ENCODE peak calls at places on chromosome 16, in seven cellular contexts. Q is Peyer's patch, L is left ventricle myocardium inferior, I is Karpas-422, M is cardiac muscle cell, U is WERI-Rb-1, Y is breast epithelium. S is an unnamed sample.

GRCh38 chr16:86772231-86772510 is 193.8 kb downstream of the FOXL1 start:
- DNase-seq in Q (no peak), L (no peak), I (no peak), M (no peak), U (no peak), Y (no peak), S (no peak)

GRCh38 chr16:12964466-12964865 is 63.1 kb downstream of the SHISA9 start:
- DNase-seq in Q (no peak), L (no peak), I (no peak), M (no peak), U (no peak), Y (no peak), S (no peak)

GRCh38 chr16:56742030-56742984 is 12.4 kb downstream of the NUP93 start:
- DNase-seq in Q (no peak), L (no peak), I (no peak), M (no peak), U (no peak), Y (no peak), S (no peak)

GRCh38 chr16:17416461-17417221 is 54.1 kb downstream of the XYLT1 start:
- DNase-seq in Q (peak), L (peak), I (peak), M (peak), U (no peak), Y (no peak), S (peak)

GRCh38 chr16:84497836-84498610 is 6.4 kb downstream of the MEAK7 start:
- DNase-seq in Q (peak), L (no peak), I (no peak), M (no peak), U (no peak), Y (no peak), S (no peak)

GRCh38 chr16:27724491-27724878 is 174.5 kb downstream of the KATNIP start:
- DNase-seq in Q (no peak), L (peak), I (no peak), M (no peak), U (no peak), Y (no peak), S (no peak)

GRCh38 chr16:76897816-76898215 is 293.2 kb upstream of the MON1B start:
- DNase-seq in Q (no peak), L (no peak), I (no peak), M (no peak), U (no peak), Y (no peak), S (no peak)

GRCh38 chr16:1645914-1646525 is 32.1 kb upstream of the JPT2 start:
- DNase-seq in Q (no peak), L (no peak), I (no peak), M (no peak), U (no peak), Y (peak), S (no peak)

GRCh38 chr16:69725480-69726312 is 664 bp downstream of the NQO1 start:
- DNase-seq in Q (peak), L (no peak), I (no peak), M (no peak), U (no peak), Y (no peak), S (no peak)

GRCh38 chr16:931651-932500 is 38.9 kb downstream of the LMF1 start:
- DNase-seq in Q (no peak), L (no peak), I (no peak), M (no peak), U (no peak), Y (no peak), S (no peak)

GRCh38 chr16:53091508-53092211 is 36.9 kb downstream of the CHD9 start:
- DNase-seq in Q (peak), L (peak), I (peak), M (peak), U (no peak), Y (peak), S (no peak)

GRCh38 chr16:73058616-73059409 is 10.9 kb upstream of the ZFHX3 start:
- DNase-seq in Q (peak), L (peak), I (peak), M (peak), U (peak), Y (no peak), S (no peak)

GRCh38 chr16:5058476-5058875 is 7.3 kb downstream of the C16orf89 start:
- DNase-seq in Q (no peak), L (no peak), I (no peak), M (peak), U (peak), Y (no peak), S (no peak)

GRCh38 chr16:68786685-68787418 is 49.8 kb downstream of the CDH1 start:
- DNase-seq in Q (peak), L (no peak), I (peak), M (no peak), U (no peak), Y (peak), S (no peak)

GRCh38 chr16:9259914-9260608 is 168.6 kb downstream of the HAPSTR1 start:
- DNase-seq in Q (no peak), L (no peak), I (no peak), M (no peak), U (no peak), Y (no peak), S (no peak)

GRCh38 chr16:23502466-23502865 is 7.8 kb downstream of the GGA2 start:
- DNase-seq in Q (no peak), L (no peak), I (no peak), M (no peak), U (no peak), Y (no peak), S (no peak)

GRCh38 chr16:66520406-66521194 is 29.3 kb downstream of the TK2 start:
- DNase-seq in Q (no peak), L (peak), I (no peak), M (no peak), U (no peak), Y (no peak), S (no peak)

GRCh38 chr16:66519482-66519881 is 30.4 kb downstream of the TK2 start:
- DNase-seq in Q (no peak), L (no peak), I (no peak), M (no peak), U (no peak), Y (no peak), S (no peak)

GRCh38 chr16:66521227-66521626 is 28.7 kb downstream of the TK2 start:
- DNase-seq in Q (no peak), L (no peak), I (no peak), M (no peak), U (no peak), Y (no peak), S (no peak)

GRCh38 chr16:66521951-66522771 is 27.8 kb downstream of the TK2 start:
- DNase-seq in Q (peak), L (peak), I (no peak), M (no peak), U (no peak), Y (peak), S (peak)

GRCh38 chr16:66519974-66520373 is 29.9 kb downstream of the TK2 start:
- DNase-seq in Q (no peak), L (no peak), I (no peak), M (no peak), U (no peak), Y (no peak), S (no peak)
- H3K27ac ChIP-seq in Q (peak), L (peak), I (no peak), M (no peak), U (no peak), Y (peak), S (no peak)

DNA sequence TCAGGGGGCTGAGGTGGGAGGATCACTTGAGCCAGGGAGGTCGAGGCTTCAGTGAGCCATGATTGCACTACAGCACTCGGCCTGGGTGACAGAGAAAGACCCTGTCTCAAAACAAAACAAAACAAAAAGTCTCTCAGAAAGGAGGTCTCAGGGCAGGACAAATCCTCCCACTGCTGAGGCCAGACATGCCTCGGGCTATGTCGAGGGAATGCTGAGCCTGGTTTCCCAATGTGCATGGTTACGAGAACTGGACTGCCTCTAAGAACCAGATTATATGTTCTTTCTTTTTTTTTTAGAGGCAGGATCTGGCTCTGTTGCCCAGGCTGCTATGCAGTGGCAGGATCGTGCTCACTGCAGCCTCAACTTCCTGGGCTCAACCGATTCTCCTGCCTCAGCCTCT is 27.6 kb downstream of the TRAP1 start:
- DNase-seq in Q (no peak), L (no peak), I (no peak), M (no peak), U (no peak), Y (no peak), S (no peak)
- H3K27ac ChIP-seq in Q (no peak), L (peak), I (no peak), M (no peak), U (no peak), Y (peak), S (no peak)

GRCh38 chr16:30064746-30065111 is 831 bp upstream of the ALDOA start:
- DNase-seq in Q (no peak), L (no peak), I (no peak), M (no peak), U (no peak), Y (peak), S (no peak)

GRCh38 chr16:30061195-30061554 is 4.4 kb upstream of the ALDOA start:
- DNase-seq in Q (no peak), L (no peak), I (no peak), M (no peak), U (no peak), Y (no peak), S (no peak)

GRCh38 chr16:30063893-30064745 is 1.4 kb upstream of the ALDOA start:
- DNase-seq in Q (peak), L (peak), I (peak), M (peak), U (peak), Y (peak), S (peak)

GRCh38 chr16:30063278-30063892 is 2.2 kb upstream of the ALDOA start:
- DNase-seq in Q (no peak), L (no peak), I (no peak), M (no peak), U (no peak), Y (no peak), S (no peak)

DNA sequence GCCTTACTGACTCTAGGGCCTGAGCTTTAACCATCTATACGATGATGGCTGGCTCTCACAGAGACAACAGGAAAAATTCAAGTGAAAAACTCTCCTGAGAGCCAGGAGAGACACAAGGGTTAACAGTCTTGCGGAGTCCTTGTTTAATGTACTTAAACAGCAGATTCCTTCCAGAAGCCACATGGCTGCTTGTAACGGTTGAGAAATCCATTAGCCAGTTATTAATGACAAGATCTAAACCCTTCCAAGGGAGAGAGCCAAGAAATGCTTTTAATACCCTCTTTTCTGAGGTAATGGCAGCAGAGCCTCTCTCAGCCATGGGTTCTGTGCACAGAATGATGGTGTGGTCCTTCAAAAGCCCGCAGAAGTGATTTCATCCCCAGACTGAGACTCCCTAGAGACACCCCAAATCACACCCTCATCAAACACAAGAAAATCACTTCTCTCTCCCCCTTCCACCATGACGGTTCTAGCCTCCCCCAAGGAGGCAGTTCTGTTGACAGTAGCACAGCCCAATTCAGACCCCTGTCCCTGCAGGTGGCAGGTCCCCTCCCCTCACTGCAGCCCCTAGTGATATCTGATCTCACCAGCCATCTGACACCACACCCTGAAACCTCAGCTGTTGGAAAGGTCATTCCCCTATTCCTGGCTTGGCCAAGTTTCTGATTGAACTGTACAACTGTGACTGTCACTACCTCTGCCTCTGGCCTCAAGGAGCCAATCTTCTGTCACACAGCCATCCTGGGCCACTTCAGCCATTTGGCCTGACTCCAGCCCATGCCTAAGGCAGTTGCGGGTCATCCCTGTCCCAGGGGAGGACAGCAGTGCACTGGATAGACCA is 5.0 kb upstream of the ALDOA start:
- DNase-seq in Q (no peak), L (no peak), I (no peak), M (peak), U (no peak), Y (peak), S (no peak)
- H3K27ac ChIP-seq in Q (no peak), L (peak), I (peak), M (peak), U (peak), Y (peak), S (no peak)

GRCh38 chr16:71769222-71769621 is 39.4 kb downstream of the AP1G1 start:
- DNase-seq in Q (no peak), L (no peak), I (no peak), M (no peak), U (no peak), Y (no peak), S (no peak)

GRCh38 chr16:71771571-71771970 is 37.1 kb downstream of the AP1G1 start:
- DNase-seq in Q (no peak), L (no peak), I (no peak), M (no peak), U (no peak), Y (no peak), S (no peak)

GRCh38 chr16:71762186-71762585 is 37.7 kb upstream of the PHLPP2 start:
- DNase-seq in Q (no peak), L (no peak), I (no peak), M (no peak), U (no peak), Y (no peak), S (no peak)

GRCh38 chr16:71767060-71767900 is 41.4 kb downstream of the AP1G1 start:
- DNase-seq in Q (no peak), L (no peak), I (no peak), M (no peak), U (no peak), Y (no peak), S (no peak)
- H3K27ac ChIP-seq in Q (no peak), L (no peak), I (no peak), M (no peak), U (no peak), Y (peak), S (no peak)

DNA sequence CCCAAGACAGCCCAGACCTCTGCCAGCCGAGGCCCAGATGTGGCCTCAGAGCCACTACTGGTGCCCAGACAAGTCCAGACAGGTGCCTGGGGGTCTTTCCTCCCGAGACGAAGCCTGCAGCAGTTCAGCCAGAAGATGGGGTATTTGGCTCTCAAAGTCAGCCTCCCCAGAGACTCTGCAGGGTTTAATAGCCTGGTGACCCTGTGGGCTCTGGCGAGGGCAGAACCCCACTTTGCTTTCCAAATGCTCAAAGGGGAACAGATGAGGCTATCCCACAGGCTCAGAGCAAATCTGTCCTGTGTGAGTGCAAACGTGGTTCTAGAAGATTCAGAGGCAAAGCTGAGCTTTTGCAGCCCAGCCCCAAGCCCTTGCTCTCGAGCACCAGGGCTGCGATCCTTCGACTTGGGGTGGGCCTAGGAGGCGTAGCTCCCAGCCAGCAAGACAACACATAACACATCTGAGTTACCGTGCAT is 236.0 kb downstream of the MRTFB start:
- DNase-seq in Q (no peak), L (no peak), I (peak), M (no peak), U (no peak), Y (no peak), S (no peak)
- H3K27ac ChIP-seq in Q (no peak), L (peak), I (peak), M (peak), U (no peak), Y (peak), S (no peak)